ENCODE peak calls at places on chromosome 22, in seven cellular contexts. F, E, I, G, Q, P and S are unnamed samples.

GRCh38 chr22:36017661-36018091 is 10.9 kb downstream of the RBFOX2 start:
- DNase-seq in F (peak), E (no peak), I (no peak), G (no peak), Q (peak), P (no peak), S (no peak)

GRCh38 chr22:46340676-46341075 is 5.2 kb downstream of the TRMU start:
- DNase-seq in F (no peak), E (no peak), I (no peak), G (no peak), Q (no peak), P (no peak), S (no peak)

GRCh38 chr22:43356881-43357280 is 13.7 kb upstream of the SCUBE1 start:
- DNase-seq in F (no peak), E (no peak), I (no peak), G (no peak), Q (no peak), P (no peak), S (no peak)

GRCh38 chr22:18998998-18999397 is 62.9 kb upstream of the PRODH start:
- DNase-seq in F (no peak), E (peak), I (no peak), G (peak), Q (no peak), P (no peak), S (no peak)

GRCh38 chr22:42646569-42647525 is 2.3 kb downstream of the CYB5R3 start:
- DNase-seq in F (no peak), E (peak), I (no peak), G (no peak), Q (no peak), P (no peak), S (peak)

GRCh38 chr22:46201059-46201757 is 48.9 kb downstream of the CDPF1 start:
- DNase-seq in F (no peak), E (no peak), I (peak), G (peak), Q (no peak), P (peak), S (no peak)

GRCh38 chr22:25120093-25120561 is 79.5 kb upstream of the CRYBB3 start:
- DNase-seq in F (no peak), E (no peak), I (peak), G (no peak), Q (no peak), P (peak), S (peak)

GRCh38 chr22:31440681-31441080 is 41.3 kb downstream of the DRG1 start:
- DNase-seq in F (no peak), E (no peak), I (no peak), G (no peak), Q (no peak), P (no peak), S (no peak)

GRCh38 chr22:32311551-32312071 is 46.1 kb upstream of the RFPL3 start:
- DNase-seq in F (no peak), E (no peak), I (no peak), G (peak), Q (no peak), P (no peak), S (no peak)

GRCh38 chr22:46370584-46371373 is 35.3 kb downstream of the TRMU start:
- DNase-seq in F (no peak), E (no peak), I (no peak), G (no peak), Q (no peak), P (peak), S (no peak)

GRCh38 chr22:42930810-42931420 is 73.8 kb upstream of the ARFGAP3 start:
- DNase-seq in F (no peak), E (no peak), I (peak), G (no peak), Q (no peak), P (peak), S (peak)

GRCh38 chr22:35593071-35593884 is 23.9 kb downstream of the MB start:
- DNase-seq in F (no peak), E (no peak), I (no peak), G (no peak), Q (no peak), P (no peak), S (no peak)

GRCh38 chr22:43345356-43345755 is 2.2 kb upstream of the SCUBE1 start:
- DNase-seq in F (no peak), E (no peak), I (no peak), G (no peak), Q (no peak), P (no peak), S (peak)

GRCh38 chr22:35733742-35734516 is 16.3 kb downstream of the APOL5 start:
- DNase-seq in F (no peak), E (no peak), I (no peak), G (no peak), Q (no peak), P (no peak), S (no peak)

GRCh38 chr22:42868751-42869251 is 11.7 kb upstream of the ARFGAP3 start:
- DNase-seq in F (no peak), E (no peak), I (no peak), G (no peak), Q (no peak), P (no peak), S (peak)

GRCh38 chr22:24706732-24707476 is 67.6 kb downstream of the PIWIL3 start:
- DNase-seq in F (no peak), E (no peak), I (no peak), G (peak), Q (no peak), P (no peak), S (no peak)

GRCh38 chr22:47600791-47601400 is 838.4 kb downstream of the TBC1D22A start:
- DNase-seq in F (no peak), E (no peak), I (no peak), G (no peak), Q (no peak), P (no peak), S (no peak)

GRCh38 chr22:46335201-46336118 is at the start of gene TRMU:
- DNase-seq in F (peak), E (peak), I (peak), G (peak), Q (peak), P (peak), S (peak)

GRCh38 chr22:38490915-38491314 is 15.2 kb downstream of the DDX17 start:
- DNase-seq in F (no peak), E (no peak), I (no peak), G (no peak), Q (no peak), P (peak), S (peak)

DNA sequence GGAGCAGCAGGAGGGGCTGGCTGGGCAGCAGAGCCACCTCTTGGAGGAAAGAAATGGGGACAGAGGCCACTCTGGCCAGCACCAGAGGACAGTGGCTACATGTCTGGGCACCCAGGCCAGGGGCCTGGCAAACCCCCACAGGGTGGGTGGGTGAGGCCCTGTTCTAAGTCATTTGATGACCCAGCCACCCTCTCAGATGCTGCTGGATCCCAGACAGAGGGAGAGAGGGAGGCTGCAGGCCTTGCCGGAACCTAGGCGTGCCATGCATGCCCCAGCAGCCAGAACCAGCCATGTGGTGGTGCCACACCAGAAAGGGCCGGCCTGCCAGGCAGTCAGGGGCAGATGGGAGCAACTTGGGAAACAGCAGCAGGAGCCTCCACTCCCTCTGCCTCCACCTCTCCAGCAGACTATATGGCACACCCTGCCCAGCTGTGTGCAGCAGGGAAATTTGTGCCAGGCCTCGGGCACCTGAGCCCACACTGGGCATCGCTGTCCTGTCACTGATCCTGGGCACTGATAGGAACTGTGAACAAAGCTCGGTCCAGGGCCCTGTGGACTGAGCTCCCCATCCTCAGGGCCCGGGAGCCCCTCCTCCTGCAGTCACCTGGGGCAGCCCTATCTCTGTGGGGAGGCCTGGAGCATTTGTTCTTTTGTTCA is 45.2 kb downstream of the RTN4R start:
- DNase-seq in F (no peak), E (no peak), I (no peak), G (no peak), Q (no peak), P (no peak), S (no peak)
- TF ChIP-seq JUND in F (no peak), E (no peak), I (no peak), G (no peak), Q (no peak), P (no peak), S (no peak)

DNA sequence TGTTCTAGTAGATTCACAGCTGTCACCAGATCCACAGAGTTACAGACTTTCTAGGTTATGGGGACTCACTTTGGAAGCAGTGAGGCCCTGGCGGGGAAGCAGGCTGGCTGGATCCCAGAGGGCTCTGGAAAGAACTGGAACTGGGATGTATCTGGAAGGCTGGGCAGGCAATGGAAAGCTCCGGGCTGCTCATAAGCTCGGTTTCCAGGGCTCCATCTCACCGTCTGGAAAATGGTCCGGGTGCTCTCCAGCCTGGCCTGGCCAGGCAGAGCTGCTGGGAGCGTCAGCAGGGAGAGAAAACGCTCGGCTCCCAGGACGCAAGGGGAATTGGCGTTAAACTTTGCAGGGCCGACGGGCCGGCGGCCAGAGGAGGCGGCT is 339 bp upstream of the SEZ6L start:
- DNase-seq in F (no peak), E (no peak), I (no peak), G (no peak), Q (no peak), P (no peak), S (no peak)
- TF ChIP-seq JUND in F (no peak), E (no peak), I (no peak), G (no peak), Q (no peak), P (no peak), S (no peak)

GRCh38 chr22:34429314-34429713 is 509.0 kb upstream of the LARGE1 start:
- DNase-seq in F (no peak), E (no peak), I (no peak), G (no peak), Q (no peak), P (no peak), S (no peak)
- TF ChIP-seq JUND in F (no peak), E (no peak), I (no peak), G (no peak), Q (no peak), P (no peak), S (no peak)

GRCh38 chr22:23548501-23549197 is 31.4 kb downstream of the IGLL1 start:
- DNase-seq in F (no peak), E (no peak), I (no peak), G (no peak), Q (no peak), P (no peak), S (no peak)
- TF ChIP-seq JUND in F (no peak), E (no peak), I (no peak), G (no peak), Q (no peak), P (no peak), S (no peak)

DNA sequence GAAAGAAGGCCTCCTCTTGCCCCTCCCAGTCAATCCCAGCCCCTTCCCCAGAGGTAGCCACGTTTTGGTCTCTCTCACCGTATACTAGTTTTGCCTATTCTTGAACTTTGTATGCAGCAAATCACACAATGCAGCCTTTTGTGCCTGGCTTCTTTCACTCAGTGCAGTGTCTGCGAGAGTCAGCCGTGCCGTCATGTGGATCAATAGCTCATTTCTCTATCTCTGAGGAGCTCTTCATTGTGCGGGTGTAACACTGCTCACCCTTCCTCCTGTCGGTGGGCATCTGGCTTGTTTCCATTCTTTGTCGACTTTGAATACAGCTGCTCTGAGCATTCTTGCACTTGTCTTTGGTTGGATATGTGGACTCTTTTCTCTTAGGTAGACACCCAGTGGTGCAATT is 146.5 kb downstream of the CACNA1I start:
- DNase-seq in F (no peak), E (no peak), I (no peak), G (no peak), Q (no peak), P (no peak), S (no peak)
- TF ChIP-seq JUND in F (no peak), E (no peak), I (no peak), G (no peak), Q (no peak), P (no peak), S (no peak)

DNA sequence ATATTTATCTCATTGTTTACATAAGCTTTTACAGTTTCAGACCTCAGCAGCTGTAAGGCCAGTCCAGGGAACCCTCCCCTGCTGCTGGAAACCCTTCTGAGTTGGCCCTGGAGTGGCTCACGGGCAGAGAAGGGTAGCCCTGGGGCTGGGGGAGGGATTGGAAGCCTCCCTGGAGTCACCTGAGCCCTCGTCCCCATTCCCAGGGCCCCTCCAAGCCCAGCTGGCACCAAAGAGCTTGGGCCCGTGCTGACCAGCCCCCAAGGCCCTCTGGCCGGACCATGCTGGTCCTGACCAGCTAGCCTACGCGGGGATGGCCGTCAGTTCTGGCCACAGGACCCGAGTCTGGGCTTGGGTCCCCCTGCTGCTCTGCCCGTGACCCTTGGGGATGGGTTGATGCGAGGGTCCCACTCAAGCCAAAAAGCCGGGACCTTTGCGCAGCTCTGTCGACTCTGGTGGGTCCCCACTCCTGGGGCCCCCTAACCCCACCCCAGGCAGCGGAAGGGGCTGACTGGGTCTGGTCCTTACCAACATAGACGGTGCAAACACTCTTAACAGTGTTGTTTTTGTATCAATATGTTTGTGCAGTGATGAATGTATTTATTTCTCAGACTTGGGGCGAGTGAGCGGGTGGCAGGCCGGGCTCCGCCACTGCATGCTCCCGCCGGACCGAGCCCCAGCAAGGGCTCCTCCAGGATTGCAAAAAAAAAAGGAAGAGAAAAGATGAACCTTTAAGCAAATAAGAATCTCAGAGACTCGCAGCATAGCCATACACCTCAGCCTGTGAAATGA is 17.5 kb upstream of the TMEM191C start:
- DNase-seq in F (no peak), E (no peak), I (no peak), G (peak), Q (no peak), P (no peak), S (no peak)
- TF ChIP-seq JUND in F (no peak), E (no peak), I (no peak), G (no peak), Q (no peak), P (no peak), S (no peak)

GRCh38 chr22:28268845-28269244 is 349.8 kb upstream of the PITPNB start:
- DNase-seq in F (no peak), E (no peak), I (no peak), G (no peak), Q (no peak), P (no peak), S (no peak)
- TF ChIP-seq JUND in F (no peak), E (no peak), I (no peak), G (no peak), Q (no peak), P (no peak), S (no peak)

GRCh38 chr22:44697423-44698179 is 4.4 kb upstream of the PRR5 start:
- DNase-seq in F (peak), E (peak), I (peak), G (peak), Q (no peak), P (peak), S (peak)
- TF ChIP-seq JUND in F (no peak), E (no peak), I (no peak), G (no peak), Q (no peak), P (no peak), S (no peak)

DNA sequence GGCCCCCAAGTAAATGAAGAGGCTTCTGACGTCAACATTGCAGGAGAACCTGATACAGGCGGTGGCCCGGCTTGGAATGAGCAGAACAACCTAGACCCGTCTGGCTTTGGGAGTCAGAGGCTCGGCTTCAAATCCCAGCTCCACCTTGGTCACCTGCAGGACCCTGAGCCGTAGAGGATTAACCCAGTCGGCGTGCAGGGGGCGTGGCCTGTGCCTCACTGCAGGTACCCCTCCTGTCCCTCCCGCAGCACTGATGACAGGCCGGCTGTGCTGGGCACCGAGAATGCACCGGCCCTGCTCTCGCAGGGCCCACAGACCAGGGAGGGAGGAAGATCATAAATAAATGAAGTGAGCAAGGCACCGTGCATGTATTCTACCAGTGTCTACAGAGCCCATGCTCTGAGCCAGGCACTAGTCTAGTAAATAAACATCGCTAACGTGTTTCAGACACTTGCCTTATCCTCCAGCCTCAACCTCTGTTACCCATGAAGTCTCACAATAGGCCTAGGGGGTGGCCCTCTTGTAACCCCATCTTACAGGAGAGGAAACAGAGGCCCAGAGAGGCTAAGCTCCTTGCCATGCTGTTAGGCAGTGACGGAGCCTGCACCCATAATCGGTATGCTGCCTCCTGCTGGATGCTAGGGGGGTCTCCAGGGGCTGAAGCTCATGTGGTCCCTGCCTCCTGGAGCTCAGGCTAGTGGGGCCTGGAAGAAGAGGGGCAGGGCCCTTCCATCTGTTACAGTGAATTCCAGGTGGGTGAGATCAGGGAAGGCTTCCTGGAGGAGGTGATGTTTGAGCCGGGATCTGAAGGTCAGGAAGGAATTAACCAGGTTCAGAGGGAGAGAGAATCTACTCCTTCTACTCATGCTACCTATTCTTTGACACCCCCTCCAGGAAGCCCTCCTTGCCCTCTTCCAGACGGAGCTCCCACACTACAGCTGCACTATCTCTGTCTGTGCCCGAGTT is 53.4 kb downstream of the RTL6 start:
- DNase-seq in F (peak), E (no peak), I (no peak), G (peak), Q (no peak), P (no peak), S (no peak)
- TF ChIP-seq JUND in F (no peak), E (no peak), I (no peak), G (no peak), Q (no peak), P (no peak), S (no peak)